ENCODE peak calls at places on chromosome 18, in seven cellular contexts. Z, M, T, Y, C, N and O are unnamed samples.
A peak's percentile ranks its signal among the peaks of the same experiment; 100 is the strongest.

GRCh38 chr18:37529296-37529695 is 36.3 kb downstream of the CELF4 start:
- DNase-seq in Z (no peak), M (no peak), T (no peak), Y (no peak), C (no peak), N (no peak), O (no peak)

GRCh38 chr18:80172056-80172455 is 63.0 kb downstream of the ADNP2 start:
- DNase-seq in Z (no peak), M (no peak), T (no peak), Y (no peak), C (no peak), N (no peak), O (no peak)

GRCh38 chr18:7872569-7872968 is 305.5 kb downstream of the PTPRM start:
- DNase-seq in Z (peak; percentile 67), M (peak; percentile 93), T (no peak), Y (no peak), C (peak; percentile 78), N (peak; percentile 19), O (peak; percentile 57)

GRCh38 chr18:28584726-28585125 is 407.8 kb upstream of the CDH2 start:
- DNase-seq in Z (peak; percentile 66), M (peak; percentile 54), T (no peak), Y (no peak), C (no peak), N (peak; percentile 31), O (peak; percentile 32)

GRCh38 chr18:13641551-13642439 is 84.6 kb downstream of the FAM210A start:
- DNase-seq in Z (no peak), M (no peak), T (no peak), Y (no peak), C (no peak), N (no peak), O (no peak)

GRCh38 chr18:44679912-44680270 is 797 bp upstream of the SETBP1 start:
- DNase-seq in Z (no peak), M (peak; percentile 50), T (peak; percentile 45), Y (no peak), C (no peak), N (no peak), O (no peak)

GRCh38 chr18:74346206-74346605 is 30.6 kb downstream of the C18orf63 start:
- DNase-seq in Z (no peak), M (no peak), T (no peak), Y (no peak), C (no peak), N (no peak), O (no peak)

GRCh38 chr18:79786781-79787526 is 10.8 kb upstream of the KCNG2 start:
- DNase-seq in Z (no peak), M (peak; percentile 81), T (no peak), Y (peak; percentile 83), C (no peak), N (peak; percentile 35), O (no peak)

GRCh38 chr18:26546170-26546874 is 2.0 kb downstream of the KCTD1 start:
- DNase-seq in Z (no peak), M (no peak), T (no peak), Y (no peak), C (no peak), N (no peak), O (no peak)

GRCh38 chr18:12520442-12520992 is 112.8 kb downstream of the PRELID3A start:
- DNase-seq in Z (no peak), M (peak; percentile 39), T (no peak), Y (no peak), C (no peak), N (no peak), O (no peak)